ENCODE peak calls at places on chromosomes 16 and 17, in six cellular contexts. A is A549, P is hypothalamus, V is A172, T is GM19239, K is HT-29. B is an unnamed sample.

GRCh38 chr17:45316271-45317112 is at the start of gene MAP3K14:
- DNase-seq in A (peak), K (peak), T (no peak), V (no peak), P (peak), B (peak)

GRCh38 chr17:77451894-77452852 is 311.4 kb downstream of the SEC14L1 start:
- DNase-seq in K (peak), A (no peak), V (no peak), P (peak), T (no peak), B (no peak)

GRCh38 chr16:57889960-57890751 is 80.8 kb downstream of the CNGB1 start:
- DNase-seq in P (no peak), A (no peak), T (no peak), K (no peak), V (no peak), B (no peak)

GRCh38 chr17:8153957-8154607 is 1.9 kb upstream of the PER1 start:
- DNase-seq in T (no peak), A (peak), V (peak), P (peak), K (peak), B (peak)

GRCh38 chr16:87149051-87149450 is 168.1 kb downstream of the C16orf95 start:
- DNase-seq in A (no peak), P (no peak), T (no peak), V (peak), K (no peak), B (no peak)

GRCh38 chr16:85490971-85491771 is 122.0 kb upstream of the GSE1 start:
- DNase-seq in K (peak), A (peak), T (peak), V (no peak), P (no peak), B (no peak)

GRCh38 chr16:30829130-30830071 is 42.4 kb upstream of the ZNF629 start:
- DNase-seq in T (no peak), V (no peak), K (peak), P (no peak), A (peak), B (no peak)

GRCh38 chr17:75153854-75154194 is 488 bp downstream of the JPT1 start:
- DNase-seq in K (peak), P (peak), A (peak), V (peak), T (no peak), B (no peak)

GRCh38 chr17:82517230-82517865 is 2.2 kb upstream of the FOXK2 start:
- DNase-seq in T (no peak), A (no peak), V (no peak), P (no peak), K (no peak), B (no peak)

GRCh38 chr17:63675607-63676539 is 24.1 kb downstream of the LIMD2 start:
- DNase-seq in P (no peak), V (peak), K (peak), T (no peak), A (peak), B (no peak)

GRCh38 chr16:1199342-1200013 is 25.6 kb downstream of the TPSG1 start:
- DNase-seq in A (no peak), V (no peak), K (no peak), P (no peak), T (no peak), B (no peak)

B was measured in cerebellum.